ENCODE peak calls at places on chromosomes 11 and 22, in four cellular contexts. One of them, this sample, is unnamed.
A peak's percentile ranks its signal among the peaks of the same experiment; 100 is the strongest.

GRCh38 chr22:30079952-30080533 is at the start of gene HORMAD2:
- DNase-seq in ecto neural progenitor cell: peak; percentile 94
- DNase-seq in progenitor cell of endocrine pancreas: peak; percentile 52
- DNase-seq in A549: no peak
- DNase-seq in this sample: no peak

GRCh38 chr11:93614111-93614784 is 47.2 kb upstream of the CEP295 start:
- DNase-seq in A549: peak; percentile 19
- DNase-seq in progenitor cell of endocrine pancreas: no peak
- DNase-seq in ecto neural progenitor cell: no peak
- DNase-seq in this sample: no peak

GRCh38 chr11:99505319-99505718 is 484.6 kb downstream of the CNTN5 start:
- DNase-seq in ecto neural progenitor cell: no peak
- DNase-seq in A549: no peak
- DNase-seq in progenitor cell of endocrine pancreas: no peak
- DNase-seq in this sample: no peak

GRCh38 chr11:113279591-113279990 is 34.8 kb upstream of the TTC12 start:
- DNase-seq in ecto neural progenitor cell: no peak
- DNase-seq in progenitor cell of endocrine pancreas: no peak
- DNase-seq in A549: no peak
- DNase-seq in this sample: no peak

GRCh38 chr11:94544832-94545640 is 1.3 kb downstream of the FUT4 start:
- DNase-seq in A549: no peak
- DNase-seq in progenitor cell of endocrine pancreas: peak; percentile 12
- DNase-seq in ecto neural progenitor cell: peak; percentile 70
- DNase-seq in this sample: no peak

GRCh38 chr11:104682241-104682640 is 216.0 kb downstream of the CASP12 start:
- DNase-seq in A549: no peak
- DNase-seq in progenitor cell of endocrine pancreas: no peak
- DNase-seq in ecto neural progenitor cell: no peak
- DNase-seq in this sample: no peak

GRCh38 chr11:68253682-68254081 is 18.1 kb downstream of the C11orf24 start:
- DNase-seq in progenitor cell of endocrine pancreas: no peak
- DNase-seq in ecto neural progenitor cell: no peak
- DNase-seq in A549: no peak
- DNase-seq in this sample: no peak

GRCh38 chr11:48154162-48154561 is 62.4 kb upstream of the OR4B1 start:
- DNase-seq in A549: no peak
- DNase-seq in ecto neural progenitor cell: no peak
- DNase-seq in progenitor cell of endocrine pancreas: no peak
- DNase-seq in this sample: no peak

GRCh38 chr22:40237788-40238424 is 60.2 kb downstream of the TNRC6B start:
- DNase-seq in progenitor cell of endocrine pancreas: no peak
- DNase-seq in ecto neural progenitor cell: no peak
- DNase-seq in A549: no peak
- DNase-seq in this sample: no peak

GRCh38 chr22:32615874-32616564 is 141.4 kb downstream of the FBXO7 start:
- DNase-seq in A549: no peak
- DNase-seq in ecto neural progenitor cell: no peak
- DNase-seq in progenitor cell of endocrine pancreas: no peak
- DNase-seq in this sample: no peak

GRCh38 chr22:42127606-42128005 is 3.0 kb downstream of the CYP2D6 start:
- DNase-seq in A549: no peak
- DNase-seq in ecto neural progenitor cell: no peak
- DNase-seq in progenitor cell of endocrine pancreas: no peak
- DNase-seq in this sample: no peak

GRCh38 chr11:69531717-69532088 is 50.2 kb downstream of the LINC01488 start:
- DNase-seq in ecto neural progenitor cell: no peak
- DNase-seq in A549: no peak
- DNase-seq in progenitor cell of endocrine pancreas: no peak
- DNase-seq in this sample: no peak

GRCh38 chr11:72084960-72085359 is 4.3 kb downstream of the LRRC51 start:
- DNase-seq in A549: no peak
- DNase-seq in progenitor cell of endocrine pancreas: no peak
- DNase-seq in ecto neural progenitor cell: no peak
- DNase-seq in this sample: no peak

GRCh38 chr11:3205261-3206127 is 13.1 kb downstream of the MRGPRG start:
- DNase-seq in progenitor cell of endocrine pancreas: no peak
- DNase-seq in A549: no peak
- DNase-seq in ecto neural progenitor cell: no peak
- DNase-seq in this sample: no peak

GRCh38 chr11:108902027-108902469 is 237.2 kb downstream of the DDX10 start:
- DNase-seq in A549: peak; percentile 27
- DNase-seq in ecto neural progenitor cell: no peak
- DNase-seq in progenitor cell of endocrine pancreas: no peak
- DNase-seq in this sample: no peak

GRCh38 chr11:90220391-90220790 is 2.5 kb downstream of the CHORDC1 start:
- DNase-seq in A549: no peak
- DNase-seq in progenitor cell of endocrine pancreas: no peak
- DNase-seq in ecto neural progenitor cell: no peak
- DNase-seq in this sample: no peak

GRCh38 chr22:36351921-36352774 is 35.6 kb downstream of the MYH9 start:
- DNase-seq in A549: peak; percentile 59
- DNase-seq in ecto neural progenitor cell: no peak
- DNase-seq in progenitor cell of endocrine pancreas: no peak
- DNase-seq in this sample: no peak

GRCh38 chr22:48592488-48592887 is 1235.2 kb downstream of the BRD1 start:
- DNase-seq in A549: no peak
- DNase-seq in progenitor cell of endocrine pancreas: no peak
- DNase-seq in ecto neural progenitor cell: no peak
- DNase-seq in this sample: no peak

GRCh38 chr22:35540600-35541253 is at the start of gene RASD2:
- DNase-seq in A549: peak; percentile 57
- DNase-seq in ecto neural progenitor cell: no peak
- DNase-seq in progenitor cell of endocrine pancreas: peak; percentile 22
- DNase-seq in this sample: peak; percentile 56

GRCh38 chr11:95501761-95502266 is 270.8 kb upstream of the SESN3 start:
- DNase-seq in ecto neural progenitor cell: no peak
- DNase-seq in A549: no peak
- DNase-seq in progenitor cell of endocrine pancreas: no peak
- DNase-seq in this sample: no peak

GRCh38 chr11:120335928-120336640 is at the start of gene ARHGEF12:
- DNase-seq in A549: peak; percentile 97
- DNase-seq in ecto neural progenitor cell: peak; percentile 96
- DNase-seq in progenitor cell of endocrine pancreas: peak; percentile 92
- DNase-seq in this sample: peak; percentile 77